ENCODE peak calls at places on chromosomes 7 and 10, in six cellular contexts. I is naive B cell; J is EH; D is brain microvascular endothelial cell; W is effector CD4-positive, alpha-beta T cell; B is Calu3. K is an unnamed sample.

GRCh38 chr7:33806284-33807157 is 98.8 kb upstream of the BMPER start:
- DNase-seq in J (peak; percentile 11), B (no peak), D (peak; percentile 11), I (no peak), W (no peak), K (no peak)

GRCh38 chr7:116582164-116582732 is 57.4 kb downstream of the CAV1 start:
- DNase-seq in D (peak; percentile 61), I (no peak), J (peak; percentile 92), B (no peak), W (no peak), K (peak; percentile 77)

GRCh38 chr7:98056580-98056979 is 50.1 kb upstream of the LMTK2 start:
- DNase-seq in J (no peak), W (no peak), B (no peak), D (no peak), I (no peak), K (no peak)

GRCh38 chr10:5089869-5090268 is 4.3 kb upstream of the AKR1C3 start:
- DNase-seq in I (no peak), W (no peak), J (peak; percentile 48), B (no peak), D (peak; percentile 24), K (peak; percentile 9)

GRCh38 chr7:156735861-156736260 is 95.3 kb downstream of the RNF32 start:
- DNase-seq in B (no peak), J (no peak), I (no peak), W (no peak), D (no peak), K (no peak)

GRCh38 chr7:42227931-42228591 is 8.9 kb downstream of the GLI3 start:
- DNase-seq in B (no peak), J (no peak), D (peak; percentile 15), W (no peak), I (no peak), K (no peak)

GRCh38 chr7:94547128-94547527 is 37.5 kb downstream of the CASD1 start:
- DNase-seq in J (peak; percentile 65), D (no peak), W (no peak), B (no peak), I (no peak), K (no peak)

GRCh38 chr10:88150338-88150737 is 286.9 kb downstream of the PTEN start:
- DNase-seq in D (peak; percentile 84), I (no peak), B (no peak), J (peak; percentile 86), W (no peak), K (no peak)

GRCh38 chr7:152144557-152145245 is 119.2 kb downstream of the GALNT11 start:
- DNase-seq in I (no peak), J (no peak), W (no peak), B (no peak), D (no peak), K (no peak)

GRCh38 chr7:29490094-29490607 is 73.5 kb upstream of the PRR15 start:
- DNase-seq in W (no peak), B (no peak), J (no peak), D (no peak), I (no peak), K (no peak)

GRCh38 chr7:117097860-117098259 is 144.6 kb downstream of the ST7 start:
- DNase-seq in D (no peak), W (no peak), B (no peak), I (no peak), J (no peak), K (no peak)

GRCh38 chr7:15280078-15280734 is 281.6 kb downstream of the AGMO start:
- DNase-seq in W (no peak), D (no peak), I (no peak), B (no peak), J (no peak), K (no peak)

GRCh38 chr10:35942052-35942451 is 300.0 kb upstream of the FZD8 start:
- DNase-seq in D (no peak), I (no peak), B (no peak), J (no peak), W (no peak), K (no peak)

GRCh38 chr10:60944159-60944909 is at the start of gene RHOBTB1:
- DNase-seq in W (peak; percentile 2), D (peak; percentile 74), B (peak; percentile 81), J (peak; percentile 89), I (peak; percentile 79), K (peak; percentile 86)

GRCh38 chr7:140533394-140533872 is 54.1 kb upstream of the MKRN1 start:
- DNase-seq in D (peak; percentile 25), I (no peak), W (no peak), J (no peak), B (no peak), K (no peak)

GRCh38 chr10:13808556-13809391 is 222.0 kb downstream of the PRPF18 start:
- DNase-seq in W (no peak), B (no peak), J (no peak), I (no peak), D (no peak), K (no peak)

GRCh38 chr10:91006001-91006751 is 85.3 kb upstream of the ANKRD1 start:
- DNase-seq in I (peak; percentile 61), D (peak; percentile 81), W (peak; percentile 61), B (peak; percentile 66), J (peak; percentile 78), K (peak; percentile 74)

GRCh38 chr7:157828881-157829280 is 492.1 kb downstream of the DNAJB6 start:
- DNase-seq in I (no peak), W (no peak), J (no peak), D (no peak), B (no peak), K (no peak)

GRCh38 chr7:128860158-128861073 is 2.2 kb upstream of the ATP6V1F start:
- DNase-seq in B (no peak), I (no peak), J (peak; percentile 62), W (no peak), D (no peak), K (no peak)

GRCh38 chr7:14765731-14766130 is 136.8 kb downstream of the DGKB start:
- DNase-seq in D (no peak), B (no peak), J (peak; percentile 46), W (no peak), I (no peak), K (no peak)

GRCh38 chr10:521261-521660 is 168.2 kb downstream of the DIP2C start:
- DNase-seq in B (no peak), I (no peak), W (no peak), J (no peak), D (no peak), K (no peak)

K was measured in SJCRH30.